ENCODE peak calls at places on chromosomes 6 and 20, in ten cellular contexts. P, B, S, W, D, Y, M, I, N and V are unnamed samples.

GRCh38 chr6:2054516-2055067 is 190.8 kb downstream of the GMDS start:
- ATAC-seq in P (no peak), B (no peak), S (no peak), W (no peak), D (no peak), Y (no peak), M (no peak), I (no peak), N (no peak), V (no peak)

GRCh38 chr6:156919819-156920379 is 142.7 kb downstream of the ARID1B start:
- ATAC-seq in P (no peak), B (no peak), S (no peak), W (no peak), D (no peak), Y (no peak), M (no peak), I (no peak), N (no peak), V (no peak)

GRCh38 chr6:16766043-16766521 is 4.8 kb upstream of the ATXN1 start:
- ATAC-seq in P (no peak), B (no peak), S (no peak), W (peak), D (peak), Y (no peak), M (peak), I (no peak), N (no peak), V (no peak)

GRCh38 chr20:31472395-31473330 is 2.3 kb downstream of the DEFB124 start:
- ATAC-seq in P (peak), B (no peak), S (no peak), W (no peak), D (no peak), Y (no peak), M (no peak), I (peak), N (no peak), V (no peak)

GRCh38 chr6:97958143-97958542 is 675.1 kb upstream of the MMS22L start:
- ATAC-seq in P (no peak), B (peak), S (no peak), W (no peak), D (no peak), Y (no peak), M (peak), I (no peak), N (no peak), V (peak)

GRCh38 chr6:1515781-1516180 is 93.9 kb upstream of the FOXC1 start:
- ATAC-seq in P (no peak), B (no peak), S (no peak), W (no peak), D (no peak), Y (no peak), M (no peak), I (no peak), N (no peak), V (no peak)

GRCh38 chr6:132161283-132161682 is 210.1 kb upstream of the CCN2 start:
- ATAC-seq in P (peak), B (peak), S (no peak), W (no peak), D (no peak), Y (peak), M (peak), I (peak), N (no peak), V (peak)

GRCh38 chr20:58837717-58838116 is 13.0 kb downstream of the GNAS-AS1 start:
- ATAC-seq in P (no peak), B (no peak), S (no peak), W (peak), D (no peak), Y (no peak), M (no peak), I (no peak), N (no peak), V (no peak)

GRCh38 chr20:16434087-16434664 is 139.1 kb downstream of the KIF16B start:
- ATAC-seq in P (no peak), B (no peak), S (peak), W (no peak), D (no peak), Y (no peak), M (no peak), I (no peak), N (no peak), V (no peak)

GRCh38 chr6:67594366-67594765 is 1040.7 kb upstream of the ADGRB3 start:
- ATAC-seq in P (no peak), B (no peak), S (no peak), W (no peak), D (no peak), Y (no peak), M (no peak), I (no peak), N (no peak), V (no peak)

GRCh38 chr6:96015321-96015790 is 418 bp upstream of the FUT9 start:
- ATAC-seq in P (no peak), B (no peak), S (no peak), W (no peak), D (no peak), Y (no peak), M (peak), I (no peak), N (no peak), V (no peak)

GRCh38 chr6:5671162-5671561 is 335.6 kb downstream of the NRN1 start:
- ATAC-seq in P (peak), B (peak), S (peak), W (peak), D (peak), Y (peak), M (peak), I (peak), N (peak), V (peak)

GRCh38 chr6:150395388-150396009 is 26.7 kb downstream of the IYD start:
- ATAC-seq in P (peak), B (peak), S (peak), W (peak), D (peak), Y (no peak), M (peak), I (no peak), N (no peak), V (no peak)

GRCh38 chr6:150145427-150145826 is 2.6 kb downstream of the PPP1R14C start:
- ATAC-seq in P (no peak), B (no peak), S (no peak), W (no peak), D (no peak), Y (no peak), M (no peak), I (no peak), N (no peak), V (no peak)

GRCh38 chr6:118812972-118813371 is 81.0 kb upstream of the ASF1A start:
- ATAC-seq in P (no peak), B (no peak), S (no peak), W (no peak), D (no peak), Y (no peak), M (no peak), I (no peak), N (no peak), V (no peak)

GRCh38 chr20:23548408-23548807 is 19.9 kb downstream of the CST9L start:
- ATAC-seq in P (no peak), B (no peak), S (no peak), W (no peak), D (no peak), Y (no peak), M (no peak), I (no peak), N (no peak), V (no peak)

GRCh38 chr6:71349395-71349794 is 60.8 kb downstream of the OGFRL1 start:
- ATAC-seq in P (no peak), B (no peak), S (no peak), W (no peak), D (no peak), Y (peak), M (no peak), I (no peak), N (no peak), V (no peak)

GRCh38 chr6:43464337-43464736 is 9.0 kb upstream of the DLK2 start:
- ATAC-seq in P (no peak), B (no peak), S (no peak), W (no peak), D (no peak), Y (no peak), M (no peak), I (no peak), N (no peak), V (no peak)

GRCh38 chr6:133041020-133041419 is 200.1 kb upstream of the EYA4 start:
- ATAC-seq in P (peak), B (peak), S (no peak), W (no peak), D (no peak), Y (no peak), M (no peak), I (peak), N (no peak), V (no peak)

GRCh38 chr6:52254731-52255378 is 10.6 kb upstream of the IL17F start:
- ATAC-seq in P (no peak), B (no peak), S (no peak), W (peak), D (peak), Y (no peak), M (no peak), I (no peak), N (no peak), V (no peak)

GRCh38 chr6:91155129-91155528 is 568.3 kb upstream of the MAP3K7 start:
- ATAC-seq in P (no peak), B (no peak), S (no peak), W (no peak), D (peak), Y (no peak), M (no peak), I (no peak), N (no peak), V (no peak)

GRCh38 chr6:6920984-6921313 is 186.8 kb upstream of the RREB1 start:
- ATAC-seq in P (no peak), B (no peak), S (no peak), W (no peak), D (no peak), Y (no peak), M (no peak), I (no peak), N (no peak), V (no peak)

GRCh38 chr6:106256201-106256968 is 69.2 kb downstream of the ATG5 start:
- ATAC-seq in P (no peak), B (no peak), S (no peak), W (no peak), D (no peak), Y (no peak), M (peak), I (no peak), N (no peak), V (no peak)

GRCh38 chr6:44104661-44105060 is 22.6 kb downstream of the MRPL14 start:
- ATAC-seq in P (peak), B (peak), S (no peak), W (no peak), D (no peak), Y (peak), M (no peak), I (peak), N (no peak), V (peak)

GRCh38 chr20:25865715-25866656 is 169.3 kb upstream of the ZNF337 start:
- ATAC-seq in P (peak), B (peak), S (peak), W (peak), D (peak), Y (peak), M (peak), I (peak), N (peak), V (peak)

GRCh38 chr6:153613719-153614455 is 425.2 kb upstream of the OPRM1 start:
- ATAC-seq in P (no peak), B (peak), S (no peak), W (no peak), D (no peak), Y (no peak), M (no peak), I (no peak), N (no peak), V (no peak)

GRCh38 chr6:32047084-32047478 is 8.9 kb downstream of the CYP21A2 start:
- ATAC-seq in P (peak), B (peak), S (no peak), W (no peak), D (no peak), Y (peak), M (peak), I (peak), N (no peak), V (peak)

GRCh38 chr6:453152-453551 is 61.6 kb downstream of the IRF4 start:
- ATAC-seq in P (peak), B (peak), S (no peak), W (no peak), D (no peak), Y (peak), M (no peak), I (peak), N (no peak), V (peak)

GRCh38 chr6:80433666-80434025 is 327.2 kb downstream of the BCKDHB start:
- ATAC-seq in P (no peak), B (no peak), S (no peak), W (no peak), D (no peak), Y (peak), M (no peak), I (no peak), N (no peak), V (no peak)

GRCh38 chr20:503048-503737 is 40.4 kb downstream of the CSNK2A1 start:
- ATAC-seq in P (no peak), B (no peak), S (no peak), W (no peak), D (no peak), Y (no peak), M (no peak), I (no peak), N (no peak), V (no peak)

GRCh38 chr6:34585512-34586045 is 29.4 kb upstream of the SPDEF start:
- ATAC-seq in P (no peak), B (peak), S (no peak), W (no peak), D (no peak), Y (no peak), M (peak), I (no peak), N (no peak), V (peak)

GRCh38 chr20:21396045-21396893 is 1.1 kb downstream of the NKX2-4 start:
- ATAC-seq in P (peak), B (peak), S (no peak), W (no peak), D (peak), Y (no peak), M (no peak), I (no peak), N (peak), V (no peak)

GRCh38 chr6:33827546-33828451 is 24.0 kb upstream of the MLN start:
- ATAC-seq in P (no peak), B (no peak), S (no peak), W (no peak), D (no peak), Y (no peak), M (no peak), I (no peak), N (no peak), V (no peak)

GRCh38 chr6:163501022-163501421 is 86.5 kb downstream of the QKI start:
- ATAC-seq in P (peak), B (no peak), S (no peak), W (no peak), D (no peak), Y (no peak), M (no peak), I (peak), N (no peak), V (no peak)

GRCh38 chr20:64223526-64224067 is 32.0 kb upstream of the PCMTD2 start:
- ATAC-seq in P (peak), B (peak), S (peak), W (no peak), D (no peak), Y (no peak), M (no peak), I (peak), N (no peak), V (no peak)

GRCh38 chr20:55273149-55273548 is 732.2 kb downstream of the CBLN4 start:
- ATAC-seq in P (no peak), B (peak), S (no peak), W (no peak), D (no peak), Y (no peak), M (no peak), I (peak), N (no peak), V (no peak)